ENCODE peak calls at places on chromosome 4, in nine cellular contexts. S is fibroblast of lung, I is left ventricle myocardium inferior, M is HFF-Myc, X is transverse colon, Y is testis, B is heart right ventricle, H is right atrium auricular region, A is colonic mucosa. O is an unnamed sample.

GRCh38 chr4:185011408-185011807 is 6.9 kb upstream of the HELT start:
- DNase-seq in S (no peak), I (no peak), M (no peak), X (no peak), Y (no peak), B (no peak), H (no peak), A (no peak), O (no peak)

GRCh38 chr4:183903021-183903760 is 1.9 kb upstream of the STOX2 start:
- DNase-seq in S (no peak), I (no peak), M (no peak), X (no peak), Y (no peak), B (no peak), H (no peak), A (no peak), O (no peak)

GRCh38 chr4:87406462-87406861 is 15.5 kb upstream of the HSD17B11 start:
- DNase-seq in S (no peak), I (no peak), M (no peak), X (no peak), Y (no peak), B (no peak), H (no peak), A (no peak), O (no peak)

GRCh38 chr4:143344011-143344410 is 7.3 kb downstream of the GAB1 start:
- DNase-seq in S (no peak), I (no peak), M (no peak), X (no peak), Y (peak), B (no peak), H (no peak), A (no peak), O (no peak)

GRCh38 chr4:113404846-113405245 is 355.4 kb downstream of the ANK2 start:
- DNase-seq in S (no peak), I (no peak), M (no peak), X (no peak), Y (no peak), B (no peak), H (no peak), A (no peak), O (no peak)

GRCh38 chr4:6109842-6110560 is 90.3 kb downstream of the JAKMIP1 start:
- DNase-seq in S (no peak), I (no peak), M (no peak), X (peak), Y (peak), B (no peak), H (no peak), A (no peak), O (no peak)

GRCh38 chr4:179372242-179372641 is 1930.0 kb upstream of the AGA start:
- DNase-seq in S (peak), I (no peak), M (no peak), X (no peak), Y (no peak), B (no peak), H (no peak), A (no peak), O (no peak)

GRCh38 chr4:156695163-156695562 is 276.4 kb downstream of the PDGFC start:
- DNase-seq in S (no peak), I (no peak), M (no peak), X (no peak), Y (no peak), B (no peak), H (no peak), A (no peak), O (no peak)

GRCh38 chr4:183443609-183444148 is 757 bp upstream of the CDKN2AIP start:
- DNase-seq in S (no peak), I (no peak), M (peak), X (no peak), Y (peak), B (no peak), H (no peak), A (no peak), O (peak)

GRCh38 chr4:1383728-1384591 is 22.3 kb downstream of the NKX1-1 start:
- DNase-seq in S (no peak), I (peak), M (no peak), X (no peak), Y (no peak), B (peak), H (no peak), A (no peak), O (no peak)

GRCh38 chr4:163587867-163588266 is 93.4 kb downstream of the TMA16 start:
- DNase-seq in S (peak), I (no peak), M (no peak), X (no peak), Y (no peak), B (no peak), H (no peak), A (no peak), O (no peak)

GRCh38 chr4:142406051-142406549 is 440.0 kb downstream of the INPP4B start:
- DNase-seq in S (peak), I (no peak), M (no peak), X (no peak), Y (no peak), B (no peak), H (no peak), A (no peak), O (no peak)

GRCh38 chr4:64822405-64822804 is 413.2 kb upstream of the TECRL start:
- DNase-seq in S (no peak), I (no peak), M (no peak), X (no peak), Y (no peak), B (no peak), H (no peak), A (no peak), O (no peak)

GRCh38 chr4:1243451-1244080 is 5.4 kb downstream of the CTBP1 start:
- DNase-seq in S (no peak), I (peak), M (no peak), X (peak), Y (no peak), B (peak), H (no peak), A (no peak), O (no peak)

GRCh38 chr4:170805352-170805751 is 715.6 kb upstream of the AADAT start:
- DNase-seq in S (no peak), I (no peak), M (no peak), X (no peak), Y (peak), B (no peak), H (no peak), A (no peak), O (no peak)

GRCh38 chr4:152045781-152046571 is 285.2 kb upstream of the GATB start:
- DNase-seq in S (peak), I (no peak), M (no peak), X (peak), Y (peak), B (peak), H (no peak), A (peak), O (peak)

GRCh38 chr4:6280365-6280996 is 10.8 kb downstream of the WFS1 start:
- DNase-seq in S (no peak), I (no peak), M (no peak), X (no peak), Y (no peak), B (no peak), H (no peak), A (no peak), O (no peak)

GRCh38 chr4:10117424-10118354 is 1.1 kb upstream of the WDR1 start:
- DNase-seq in S (peak), I (no peak), M (no peak), X (peak), Y (peak), B (no peak), H (no peak), A (peak), O (peak)

GRCh38 chr4:74997942-74998341 is 65.0 kb downstream of the PARM1 start:
- DNase-seq in S (no peak), I (no peak), M (no peak), X (no peak), Y (no peak), B (no peak), H (no peak), A (no peak), O (no peak)

GRCh38 chr4:184112006-184112550 is 105.6 kb downstream of the ENPP6 start:
- DNase-seq in S (no peak), I (no peak), M (no peak), X (no peak), Y (no peak), B (no peak), H (no peak), A (no peak), O (no peak)

GRCh38 chr4:43496188-43496587 is 603.7 kb downstream of the GRXCR1 start:
- DNase-seq in S (no peak), I (no peak), M (no peak), X (no peak), Y (no peak), B (no peak), H (no peak), A (no peak), O (peak)

GRCh38 chr4:56730097-56730496 is 49.0 kb upstream of the HOPX start:
- DNase-seq in S (no peak), I (no peak), M (no peak), X (no peak), Y (no peak), B (no peak), H (no peak), A (no peak), O (no peak)

GRCh38 chr4:68342139-68342538 is 7.8 kb downstream of the YTHDC1 start:
- DNase-seq in S (peak), I (no peak), M (no peak), X (no peak), Y (no peak), B (no peak), H (no peak), A (no peak), O (peak)

GRCh38 chr4:39446842-39447573 is 11.7 kb downstream of the RPL9 start:
- DNase-seq in S (peak), I (peak), M (no peak), X (peak), Y (peak), B (peak), H (peak), A (peak), O (peak)

GRCh38 chr4:175671491-175671934 is 140.6 kb downstream of the GPM6A start:
- DNase-seq in S (peak), I (no peak), M (no peak), X (no peak), Y (no peak), B (no peak), H (no peak), A (no peak), O (no peak)

GRCh38 chr4:139921551-139922184 is 232.3 kb downstream of the MAML3 start:
- DNase-seq in S (no peak), I (no peak), M (no peak), X (peak), Y (no peak), B (no peak), H (no peak), A (peak), O (no peak)

GRCh38 chr4:73080789-73081188 is 11.3 kb upstream of the COX18 start:
- DNase-seq in S (peak), I (no peak), M (no peak), X (no peak), Y (peak), B (no peak), H (no peak), A (no peak), O (peak)

GRCh38 chr4:73090738-73091137 is 21.2 kb upstream of the COX18 start:
- DNase-seq in S (no peak), I (no peak), M (no peak), X (no peak), Y (no peak), B (no peak), H (no peak), A (no peak), O (no peak)

GRCh38 chr4:73087871-73088270 is 18.4 kb upstream of the COX18 start:
- DNase-seq in S (no peak), I (no peak), M (no peak), X (no peak), Y (no peak), B (no peak), H (no peak), A (no peak), O (no peak)

DNA sequence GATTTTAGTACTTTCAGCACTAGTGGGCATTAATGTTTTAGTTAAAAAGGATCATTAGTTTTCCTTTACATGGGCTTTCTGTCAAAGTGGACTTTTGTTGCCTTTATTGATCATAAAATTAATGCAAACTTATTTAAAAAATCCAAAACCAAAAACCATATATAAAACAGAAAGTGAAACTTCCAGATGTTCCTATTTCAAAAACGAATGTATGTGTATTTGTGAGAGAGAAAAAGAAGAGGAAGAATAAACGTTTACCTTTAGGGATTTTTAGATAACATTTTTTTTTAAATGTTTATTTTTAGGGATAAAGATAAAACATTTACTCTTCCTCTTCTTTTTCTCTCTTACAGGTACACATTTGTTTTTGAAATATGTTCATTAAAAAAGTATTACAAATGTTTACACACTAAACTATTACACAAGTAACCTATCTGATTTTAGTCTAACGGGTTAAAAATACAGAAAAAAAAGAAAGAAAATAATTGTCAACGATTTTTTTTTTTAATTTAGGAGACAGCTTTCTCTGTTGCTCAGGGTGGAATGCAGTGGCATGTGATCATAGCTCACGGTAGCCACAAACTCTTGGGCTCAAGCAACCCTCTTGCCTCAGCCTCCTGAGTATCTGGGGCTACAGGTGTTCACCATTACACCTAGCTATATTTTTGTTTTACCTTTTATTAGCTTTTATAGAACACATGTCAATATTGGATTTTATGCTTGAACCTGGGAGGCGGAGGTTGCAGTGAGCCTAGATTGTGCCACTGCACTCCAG is 16.8 kb upstream of the COX18 start:
- DNase-seq in S (no peak), I (no peak), M (no peak), X (no peak), Y (no peak), B (no peak), H (no peak), A (no peak), O (peak)
- H3K4me3 ChIP-seq in S (no peak), I (peak), M (no peak), X (no peak), Y (no peak), B (no peak), H (no peak), A (no peak), O (no peak)

DNA sequence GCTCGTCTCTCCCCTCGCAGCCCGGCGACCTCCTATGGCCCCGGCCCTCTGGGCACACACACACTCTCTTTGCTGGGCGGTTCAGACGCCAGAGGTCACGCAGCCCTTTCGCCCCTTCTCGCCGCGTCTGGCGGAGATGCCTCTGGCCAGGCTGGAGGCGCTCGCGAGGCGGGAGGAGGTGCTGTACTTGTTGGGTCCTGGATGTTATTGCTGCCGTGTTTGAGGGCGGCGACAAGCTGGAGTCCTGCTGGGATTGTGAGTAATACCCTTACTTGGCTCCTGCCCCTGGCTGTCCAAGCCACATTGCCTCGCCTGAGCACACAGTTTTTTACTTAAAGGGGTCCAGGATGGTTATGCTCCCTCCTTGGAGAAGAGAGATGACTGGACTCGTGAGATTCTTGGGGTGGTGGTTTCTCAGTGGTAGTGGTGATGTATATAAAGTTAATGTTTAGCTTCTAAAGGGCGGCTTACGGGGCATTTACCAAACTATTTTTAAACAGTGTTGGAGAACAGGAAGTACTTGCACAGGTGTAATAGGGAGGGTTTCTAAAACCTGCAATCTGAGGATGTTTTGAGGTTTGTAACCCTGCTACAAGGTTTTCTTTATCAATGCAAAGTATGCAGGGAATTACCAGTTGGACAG is 572 bp downstream of the USP53 start:
- DNase-seq in S (peak), I (peak), M (peak), X (peak), Y (peak), B (peak), H (peak), A (peak), O (peak)
- TF ChIP-seq CTCF in S (peak), I (peak), M (peak), X (peak), Y (no peak), B (peak), H (peak), A (no peak), O (peak)

DNA sequence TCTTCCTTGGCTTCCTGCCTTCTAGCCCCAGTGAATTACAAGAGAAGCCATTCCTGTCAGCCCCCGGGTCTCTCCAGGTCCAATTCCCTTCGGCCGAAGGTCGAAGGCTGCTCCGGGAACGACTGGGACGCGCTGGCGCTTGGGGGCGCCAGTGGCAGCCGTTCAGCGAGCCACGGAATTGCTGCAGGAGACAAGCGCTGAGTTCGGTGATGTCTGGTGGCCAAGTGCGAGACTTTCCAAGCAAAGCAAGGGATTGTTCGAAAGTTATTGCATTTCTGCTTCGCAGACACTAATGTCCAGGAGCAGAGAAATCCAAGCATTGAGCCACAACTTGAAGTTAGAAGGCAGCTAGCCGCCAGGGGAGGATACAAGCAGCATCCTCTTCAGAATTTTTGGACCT is 1.1 kb upstream of the DKK2 start:
- DNase-seq in S (peak), I (no peak), M (no peak), X (peak), Y (peak), B (peak), H (peak), A (peak), O (peak)
- H3K4me3 ChIP-seq in S (peak), I (peak), M (peak), X (no peak), Y (no peak), B (no peak), H (peak), A (no peak), O (no peak)

GRCh38 chr4:153781717-153782416 is 7.0 kb downstream of the SFRP2 start:
- DNase-seq in S (peak), I (no peak), M (peak), X (no peak), Y (no peak), B (no peak), H (no peak), A (no peak), O (peak)
- TF ChIP-seq CTCF in S (no peak), I (no peak), M (peak), X (no peak), Y (no peak), B (no peak), H (no peak), A (no peak), O (no peak)

DNA sequence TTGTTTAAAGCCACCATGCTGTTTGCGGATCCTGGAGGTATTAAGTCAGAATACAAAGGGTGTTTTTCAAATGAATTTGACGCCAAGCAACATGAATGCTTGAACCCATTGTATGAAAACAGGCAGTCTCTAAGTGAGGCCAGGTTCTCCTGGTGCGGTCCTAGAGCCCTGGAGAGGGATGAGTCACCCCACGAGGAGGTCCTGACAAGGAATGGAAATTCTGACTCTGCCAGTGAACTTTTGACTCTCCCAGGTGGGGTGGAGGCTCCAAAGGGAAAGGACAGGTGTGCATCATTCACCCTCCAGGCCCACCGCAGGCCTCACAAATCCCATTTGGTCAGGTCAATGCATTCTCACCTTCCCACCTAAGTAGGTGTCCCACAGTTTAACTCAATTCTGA is 1.5 kb downstream of the TRIM2 start:
- DNase-seq in S (peak), I (no peak), M (no peak), X (peak), Y (no peak), B (no peak), H (no peak), A (peak), O (no peak)
- H3K4me3 ChIP-seq in S (no peak), I (no peak), M (no peak), X (peak), Y (no peak), B (no peak), H (no peak), A (peak), O (no peak)

DNA sequence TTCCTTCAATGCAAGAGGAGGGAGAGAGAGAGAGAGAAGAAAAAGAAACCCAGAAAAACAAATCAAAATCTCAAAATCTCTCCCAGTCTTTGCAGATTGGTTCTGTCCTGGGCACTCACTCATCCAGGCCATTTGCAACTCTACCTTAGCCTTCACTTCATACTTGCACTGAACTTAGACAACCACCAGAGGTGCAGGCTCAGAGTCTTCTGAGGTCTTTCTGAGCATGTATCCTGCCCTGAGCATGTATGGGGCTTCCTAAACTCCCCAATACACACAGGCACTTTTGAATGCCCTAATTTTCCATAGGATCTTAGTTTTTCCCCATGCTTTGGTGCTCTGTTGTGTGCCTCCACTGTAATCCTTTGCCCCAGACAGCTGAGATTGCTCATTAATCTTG is 2.9 kb downstream of the CFI start:
- DNase-seq in S (no peak), I (no peak), M (no peak), X (no peak), Y (no peak), B (no peak), H (no peak), A (no peak), O (no peak)
- TF ChIP-seq CTCF in S (no peak), I (no peak), M (no peak), X (no peak), Y (no peak), B (no peak), H (no peak), A (no peak), O (no peak)

DNA sequence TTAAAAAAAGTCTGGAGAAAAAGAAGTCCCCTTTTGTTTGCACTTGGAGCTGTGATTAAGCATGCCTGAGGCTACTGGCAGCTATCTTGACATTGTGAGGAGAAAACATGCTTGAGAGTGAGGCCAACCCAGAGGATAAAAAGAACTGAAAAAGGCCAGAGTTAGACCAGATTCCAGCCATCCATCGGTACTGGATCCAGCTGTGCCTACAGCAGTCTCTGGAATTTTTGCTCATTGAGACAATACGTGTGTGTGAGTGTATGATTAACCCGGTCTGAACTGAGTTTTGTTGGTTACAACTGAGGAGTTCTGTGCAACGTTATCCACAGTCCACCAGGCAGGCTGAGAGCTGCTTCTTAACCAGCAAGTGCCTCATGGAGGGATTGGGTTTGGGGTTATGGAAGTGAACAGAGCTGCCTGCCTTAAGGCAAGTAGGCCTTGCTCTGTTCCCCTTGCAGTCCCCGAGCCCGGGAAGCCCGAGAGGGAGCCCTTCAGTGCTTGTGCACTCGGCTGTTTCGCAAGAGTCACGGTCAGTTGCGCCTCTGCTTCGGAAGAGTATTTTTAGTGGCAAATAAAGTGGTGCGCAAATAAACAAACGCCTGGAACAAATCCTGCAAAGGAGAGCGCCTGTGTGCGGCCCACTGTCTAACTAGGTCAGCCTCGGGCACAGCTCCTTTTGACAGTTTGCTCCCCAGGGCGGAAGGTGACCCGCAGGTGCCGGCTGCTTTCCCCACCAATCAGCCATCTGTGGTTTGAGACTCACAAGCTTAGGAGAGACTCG is 57.1 kb downstream of the LGI2 start:
- DNase-seq in S (no peak), I (peak), M (no peak), X (peak), Y (peak), B (peak), H (peak), A (peak), O (peak)
- H3K4me3 ChIP-seq in S (no peak), I (no peak), M (no peak), X (no peak), Y (no peak), B (no peak), H (no peak), A (no peak), O (no peak)

O was measured in fibroblast of villous mesenchyme.